ENCODE peak calls at places on chromosomes 6 and 20, in ten cellular contexts. K is lower lobe of right lung; D is CD4-positive, CD25-positive, alpha-beta regulatory T cell; Z is COR-L47; E is NCI-H510A treated with DMSO at 0.1 percent for 48 hours; Q is NCI-H1092 treated with DMSO at 0.1 percent for 48 hours; F is activated naive CD4-positive, alpha-beta T cell; B is astrocyte of the spinal cord; H is non-pigmented ciliary epithelial cell; J is T-cell. W is an unnamed sample.

GRCh38 chr6:114376611-114377206 is 33.9 kb upstream of the HS3ST5 start:
- DNase-seq in B (no peak), J (no peak), Q (no peak), Z (no peak), H (no peak), D (no peak), K (no peak), F (no peak), E (no peak), W (no peak)

GRCh38 chr20:32589256-32589655 is 4.1 kb upstream of the NOL4L start:
- DNase-seq in B (no peak), D (no peak), Z (no peak), E (no peak), J (no peak), K (no peak), H (no peak), F (no peak), Q (no peak), W (no peak)

GRCh38 chr20:6034134-6034969 is 19.5 kb downstream of the LRRN4 start:
- DNase-seq in B (no peak), Q (no peak), E (no peak), K (no peak), H (no peak), J (no peak), D (no peak), F (no peak), Z (no peak), W (no peak)

GRCh38 chr6:117861545-117861944 is 45.5 kb upstream of the SLC35F1 start:
- DNase-seq in K (no peak), Q (no peak), B (no peak), E (no peak), Z (no peak), D (no peak), J (no peak), F (no peak), H (no peak), W (no peak)

GRCh38 chr6:168206186-168206585 is 113.4 kb downstream of the DACT2 start:
- DNase-seq in K (no peak), D (no peak), E (no peak), F (no peak), Q (no peak), Z (no peak), J (no peak), B (no peak), H (no peak), W (no peak)

GRCh38 chr6:36131517-36132220 is 1.4 kb downstream of the MAPK13 start:
- DNase-seq in E (peak), F (no peak), Q (peak), B (peak), K (no peak), Z (peak), D (peak), H (no peak), J (no peak), W (peak)

GRCh38 chr6:143052282-143052681 is 8.4 kb upstream of the AIG1 start:
- DNase-seq in H (no peak), E (no peak), B (no peak), F (no peak), D (no peak), J (no peak), K (no peak), Z (no peak), Q (no peak), W (no peak)

GRCh38 chr6:3320238-3320637 is 61.5 kb downstream of the PSMG4 start:
- DNase-seq in E (no peak), B (no peak), Z (no peak), Q (peak), F (no peak), K (no peak), D (no peak), H (no peak), J (no peak), W (no peak)

GRCh38 chr6:129717287-129717686 is 7.3 kb upstream of the ARHGAP18 start:
- DNase-seq in F (no peak), J (no peak), Q (no peak), D (no peak), Z (no peak), K (no peak), E (no peak), H (no peak), B (peak), W (no peak)

GRCh38 chr6:46940433-46941226 is 18.9 kb upstream of the ADGRF5 start:
- DNase-seq in Q (peak), B (no peak), H (no peak), D (no peak), F (no peak), J (no peak), Z (no peak), K (no peak), E (peak), W (no peak)

GRCh38 chr6:118403036-118403435 is 145.1 kb upstream of the PLN start:
- DNase-seq in E (no peak), F (no peak), Z (no peak), Q (no peak), H (no peak), D (no peak), K (no peak), B (peak), J (no peak), W (no peak)

GRCh38 chr6:16758163-16758975 is 2.9 kb downstream of the ATXN1 start:
- DNase-seq in Q (no peak), D (no peak), H (no peak), Z (peak), K (no peak), J (no peak), B (peak), E (no peak), F (no peak), W (no peak)

GRCh38 chr20:2759603-2760360 is 40.6 kb downstream of the CPXM1 start:
- DNase-seq in D (no peak), Z (no peak), B (no peak), F (no peak), Q (no peak), J (no peak), K (no peak), H (no peak), E (no peak), W (no peak)

GRCh38 chr20:58271596-58272460 is 37.7 kb upstream of the RAB22A start:
- DNase-seq in F (no peak), D (peak), Z (no peak), K (no peak), J (no peak), H (no peak), Q (no peak), E (no peak), B (no peak), W (no peak)

GRCh38 chr20:3461911-3462677 is 8.7 kb upstream of the ATRN start:
- DNase-seq in H (no peak), B (no peak), Q (no peak), J (no peak), D (no peak), F (no peak), Z (no peak), K (no peak), E (no peak), W (no peak)

GRCh38 chr20:48912065-48912464 is 9.4 kb upstream of the ARFGEF2 start:
- DNase-seq in Z (no peak), J (no peak), B (no peak), D (no peak), F (no peak), Q (no peak), E (no peak), K (no peak), H (no peak), W (peak)

GRCh38 chr6:54920628-54921027 is 74.1 kb downstream of the FAM83B start:
- DNase-seq in B (no peak), F (no peak), Q (no peak), Z (no peak), E (no peak), D (no peak), H (peak), J (no peak), K (no peak), W (no peak)

GRCh38 chr20:37160683-37161082 is 18.4 kb upstream of the RPN2 start:
- DNase-seq in B (no peak), E (no peak), H (no peak), J (no peak), Z (no peak), F (no peak), K (no peak), D (no peak), Q (no peak), W (no peak)

GRCh38 chr20:44695295-44696230 is 19.6 kb upstream of the CCN5 start:
- DNase-seq in Q (no peak), K (no peak), E (no peak), J (no peak), H (no peak), D (no peak), F (no peak), Z (no peak), B (peak), W (no peak)

GRCh38 chr20:24619212-24619611 is 149.8 kb downstream of the SYNDIG1 start:
- DNase-seq in D (no peak), J (no peak), Z (no peak), K (no peak), F (no peak), Q (no peak), H (no peak), B (no peak), E (no peak), W (peak)

GRCh38 chr6:152863618-152864326 is 113.2 kb downstream of the VIP start:
- DNase-seq in B (peak), K (no peak), H (peak), Q (peak), E (peak), Z (peak), F (peak), J (no peak), D (peak), W (peak)

GRCh38 chr6:56642366-56643261 is at the start of gene DST:
- DNase-seq in Q (no peak), F (no peak), D (no peak), K (no peak), B (peak), Z (no peak), J (no peak), E (peak), H (peak), W (no peak)

GRCh38 chr6:90939906-90940305 is 353.0 kb upstream of the MAP3K7 start:
- DNase-seq in Q (no peak), B (no peak), E (no peak), H (no peak), J (no peak), Z (no peak), F (no peak), D (no peak), K (no peak), W (no peak)

GRCh38 chr6:105642708-105643107 is 239.8 kb upstream of the PREP start:
- DNase-seq in B (peak), E (no peak), F (no peak), Q (no peak), J (no peak), D (no peak), Z (no peak), H (peak), K (no peak), W (no peak)

GRCh38 chr6:85401186-85402062 is 48.5 kb upstream of the NT5E start:
- DNase-seq in K (no peak), H (no peak), B (no peak), E (no peak), D (peak), J (no peak), Q (no peak), Z (no peak), F (no peak), W (no peak)

GRCh38 chr20:15079594-15080340 is 742.4 kb upstream of the FLRT3 start:
- DNase-seq in B (no peak), J (no peak), Q (no peak), H (no peak), E (no peak), K (no peak), Z (no peak), F (no peak), D (no peak), W (no peak)

GRCh38 chr6:138054982-138055381 is 52.2 kb downstream of the PERP start:
- DNase-seq in Q (no peak), E (no peak), D (no peak), Z (no peak), B (no peak), F (no peak), J (no peak), H (no peak), K (no peak), W (no peak)

GRCh38 chr6:128112494-128112893 is 211.6 kb upstream of the THEMIS start:
- DNase-seq in Q (no peak), D (peak), B (peak), K (no peak), Z (no peak), J (no peak), F (no peak), E (peak), H (no peak), W (no peak)

GRCh38 chr20:48921168-48921882 is at the start of gene ARFGEF2:
- DNase-seq in H (peak), F (peak), D (peak), E (peak), J (peak), B (peak), Z (peak), K (peak), Q (peak), W (peak)

GRCh38 chr6:34079899-34080298 is 66.0 kb downstream of the GRM4 start:
- DNase-seq in E (no peak), Q (no peak), J (no peak), B (no peak), Z (no peak), D (no peak), F (no peak), K (no peak), H (no peak), W (no peak)

GRCh38 chr20:39563406-39563805 is 601.3 kb downstream of the DHX35 start:
- DNase-seq in B (no peak), K (no peak), H (no peak), J (no peak), F (no peak), Z (no peak), Q (no peak), D (no peak), E (no peak), W (no peak)

GRCh38 chr6:2876210-2877056 is 26.7 kb downstream of the SERPINB9 start:
- DNase-seq in Q (peak), Z (no peak), K (peak), D (peak), F (no peak), H (peak), B (peak), J (no peak), E (no peak), W (no peak)

GRCh38 chr6:78492351-78493010 is 374.9 kb upstream of the IRAK1BP1 start:
- DNase-seq in K (no peak), F (no peak), Q (no peak), Z (no peak), D (no peak), J (no peak), E (no peak), B (peak), H (no peak), W (no peak)

GRCh38 chr6:138972226-138972665 is 15.8 kb downstream of the REPS1 start:
- DNase-seq in J (no peak), D (no peak), Q (no peak), F (no peak), K (no peak), B (peak), Z (no peak), H (no peak), E (no peak), W (no peak)

GRCh38 chr6:35056952-35057351 is 84.2 kb downstream of the TCP11 start:
- DNase-seq in Z (no peak), D (no peak), H (no peak), K (no peak), B (no peak), Q (no peak), E (no peak), J (no peak), F (no peak), W (no peak)

GRCh38 chr6:108876929-108877775 is 28.9 kb downstream of the ARMC2 start:
- DNase-seq in J (no peak), K (peak), D (no peak), Q (no peak), B (peak), F (no peak), Z (no peak), E (no peak), H (peak), W (no peak)

GRCh38 chr20:50099121-50099520 is 13.8 kb downstream of the UBE2V1 start:
- DNase-seq in E (no peak), K (no peak), D (no peak), F (no peak), B (no peak), Z (no peak), Q (no peak), H (no peak), J (no peak), W (no peak)

GRCh38 chr6:110813813-110814487 is 1.3 kb downstream of the CDK19 start:
- DNase-seq in Q (peak), H (no peak), Z (no peak), K (no peak), D (no peak), B (peak), E (no peak), F (no peak), J (no peak), W (peak)

GRCh38 chr6:21103626-21104224 is 489.8 kb upstream of the SOX4 start:
- DNase-seq in E (peak), Z (no peak), J (no peak), K (no peak), H (no peak), Q (peak), F (no peak), B (no peak), D (no peak), W (no peak)

W was measured in germinal center.